ENCODE peak calls at places on chromosome 6, in ten cellular contexts. S, Q, V, Z, B, O, F, E, A and D are unnamed samples.

GRCh38 chr6:17865243-17865642 is 122.2 kb downstream of the KIF13A start:
- DNase-seq in F (no peak), S (no peak), A (peak), V (no peak), B (no peak), E (no peak), Z (no peak), O (no peak), Q (no peak), D (no peak)

GRCh38 chr6:53424300-53424699 is 75.5 kb upstream of the ELOVL5 start:
- DNase-seq in O (no peak), B (no peak), Q (no peak), V (no peak), Z (no peak), A (no peak), S (no peak), E (no peak), F (no peak), D (no peak)

GRCh38 chr6:99637629-99638028 is 31.0 kb downstream of the PRDM13 start:
- DNase-seq in S (no peak), Q (no peak), A (no peak), V (no peak), E (no peak), Z (no peak), F (no peak), B (no peak), O (no peak), D (no peak)

GRCh38 chr6:24330137-24330732 is 27.6 kb downstream of the DCDC2 start:
- DNase-seq in V (no peak), Z (no peak), E (no peak), O (no peak), A (no peak), B (no peak), S (no peak), F (peak), Q (no peak), D (no peak)

GRCh38 chr6:139500977-139501376 is 126.5 kb upstream of the CITED2 start:
- DNase-seq in E (no peak), S (no peak), Q (no peak), F (no peak), B (no peak), O (no peak), V (no peak), Z (no peak), A (no peak), D (no peak)

GRCh38 chr6:35089216-35089934 is 51.8 kb downstream of the TCP11 start:
- DNase-seq in V (no peak), B (no peak), O (no peak), E (no peak), A (no peak), F (no peak), Z (no peak), Q (no peak), S (no peak), D (no peak)

GRCh38 chr6:108689279-108690161 is 128.8 kb downstream of the FOXO3 start:
- DNase-seq in Z (no peak), E (no peak), A (no peak), F (peak), V (no peak), S (no peak), B (no peak), Q (peak), O (no peak), D (no peak)

GRCh38 chr6:137791281-137792159 is 75.5 kb upstream of the TNFAIP3 start:
- DNase-seq in E (no peak), Q (no peak), Z (no peak), S (no peak), O (no peak), F (no peak), A (no peak), B (no peak), V (no peak), D (no peak)

GRCh38 chr6:16452348-16452747 is 214.0 kb downstream of the GMPR start:
- DNase-seq in Q (no peak), E (no peak), S (no peak), O (no peak), V (no peak), Z (no peak), B (no peak), A (no peak), F (no peak), D (no peak)

GRCh38 chr6:13920584-13920983 is 4.2 kb upstream of the RNF182 start:
- DNase-seq in V (no peak), A (no peak), B (no peak), E (no peak), Q (no peak), F (no peak), O (no peak), Z (no peak), S (no peak), D (no peak)

GRCh38 chr6:73131706-73132105 is 93.6 kb downstream of the KHDC1L start:
- DNase-seq in S (no peak), B (no peak), Z (no peak), O (no peak), E (no peak), F (peak), A (no peak), Q (no peak), V (no peak), D (no peak)

GRCh38 chr6:160102956-160103824 is 18.4 kb upstream of the SLC22A1 start:
- DNase-seq in O (no peak), B (peak), A (peak), F (no peak), V (no peak), E (peak), S (peak), Z (no peak), Q (no peak), D (no peak)

GRCh38 chr6:32967151-32968091 is 973 bp upstream of the BRD2 start:
- DNase-seq in V (no peak), E (no peak), A (peak), B (no peak), O (no peak), S (no peak), Q (no peak), F (peak), Z (no peak), D (no peak)

GRCh38 chr6:81864124-81864523 is 111.6 kb upstream of the TENT5A start:
- DNase-seq in O (no peak), A (no peak), E (no peak), V (no peak), B (no peak), F (no peak), Q (no peak), S (no peak), Z (no peak), D (no peak)

GRCh38 chr6:25710287-25710686 is 44.3 kb upstream of the SLC17A4 start:
- DNase-seq in Z (no peak), E (no peak), S (no peak), O (no peak), Q (no peak), B (no peak), V (no peak), A (no peak), F (no peak), D (no peak)

GRCh38 chr6:169838291-169839028 is 87.0 kb downstream of the ERMARD start:
- DNase-seq in O (no peak), V (no peak), F (no peak), E (no peak), S (no peak), Q (no peak), Z (no peak), B (no peak), A (no peak), D (no peak)

GRCh38 chr6:106125925-106126435 is 39.8 kb downstream of the PRDM1 start:
- DNase-seq in S (no peak), O (no peak), Q (no peak), Z (no peak), E (peak), B (no peak), F (no peak), V (peak), A (no peak), D (no peak)

GRCh38 chr6:16249971-16250370 is 11.6 kb downstream of the GMPR start:
- DNase-seq in Q (no peak), A (no peak), S (no peak), F (peak), Z (no peak), B (no peak), E (no peak), V (no peak), O (no peak), D (no peak)

GRCh38 chr6:157050537-157051280 is 272.6 kb downstream of the TMEM242 start:
- DNase-seq in O (no peak), B (no peak), E (no peak), Q (no peak), Z (no peak), V (no peak), S (no peak), A (peak), F (no peak), D (no peak)

GRCh38 chr6:113352029-113352801 is 504.9 kb upstream of the MARCKS start:
- DNase-seq in Q (no peak), Z (no peak), O (no peak), F (peak), S (no peak), A (peak), E (no peak), V (no peak), B (no peak), D (no peak)

GRCh38 chr6:152983637-152984386 is 971 bp upstream of the FBXO5 start:
- DNase-seq in S (no peak), O (peak), V (peak), Z (peak), Q (peak), A (peak), B (peak), F (peak), E (peak), D (peak)

GRCh38 chr6:45795678-45796077 is 220.0 kb downstream of the CLIC5 start:
- DNase-seq in Q (no peak), V (no peak), S (no peak), F (no peak), Z (no peak), B (no peak), E (no peak), O (no peak), A (no peak), D (no peak)